ENCODE peak calls at places on chromosome 20, in eight cellular contexts. B is CD4-positive, CD25-positive, alpha-beta regulatory T cell; L is H9; S is GM12865; V is NCI-H1694; T is D341Med; E is HFFc6; A is SK-MEL-5. O is an unnamed sample.

GRCh38 chr20:56760610-56761009 is 131.5 kb downstream of the TFAP2C start:
- DNase-seq in T (no peak), L (no peak), V (no peak), A (no peak), S (no peak), E (no peak), B (no peak), O (no peak)

GRCh38 chr20:46056970-46057855 is 28.2 kb downstream of the SLC12A5 start:
- DNase-seq in S (no peak), L (peak), V (no peak), A (no peak), B (no peak), T (no peak), E (peak), O (no peak)

GRCh38 chr20:37925265-37926165 is 22.6 kb downstream of the VSTM2L start:
- DNase-seq in A (no peak), T (no peak), V (no peak), E (no peak), S (no peak), B (no peak), L (peak), O (no peak)

GRCh38 chr20:17671565-17671964 is 10.5 kb downstream of the RRBP1 start:
- DNase-seq in V (no peak), E (no peak), T (no peak), L (no peak), A (no peak), B (no peak), S (no peak), O (no peak)

GRCh38 chr20:25867776-25868649 is 171.4 kb upstream of the ZNF337 start:
- DNase-seq in B (peak), T (no peak), E (peak), A (peak), S (peak), V (peak), L (peak), O (peak)

GRCh38 chr20:6838181-6838826 is 70.8 kb downstream of the BMP2 start:
- DNase-seq in S (peak), V (no peak), B (no peak), L (no peak), T (no peak), A (no peak), E (no peak), O (no peak)

GRCh38 chr20:22744341-22745193 is 160.2 kb upstream of the FOXA2 start:
- DNase-seq in L (no peak), S (no peak), A (no peak), V (no peak), T (no peak), B (no peak), E (no peak), O (no peak)

GRCh38 chr20:43508106-43508505 is 609 bp downstream of the L3MBTL1 start:
- DNase-seq in T (no peak), E (no peak), S (no peak), B (no peak), V (no peak), L (peak), A (no peak), O (no peak)

GRCh38 chr20:49185071-49185757 is 2.9 kb downstream of the STAU1 start:
- DNase-seq in E (no peak), A (no peak), V (no peak), B (no peak), S (no peak), T (no peak), L (no peak), O (no peak)

GRCh38 chr20:62846528-62846890 is 15.1 kb downstream of the TCFL5 start:
- DNase-seq in T (no peak), A (no peak), S (no peak), L (no peak), V (no peak), B (no peak), E (no peak), O (peak)

GRCh38 chr20:2470051-2470431 is 548 bp downstream of the SNRPB start:
- DNase-seq in E (peak), S (peak), B (peak), A (peak), L (no peak), T (peak), V (peak), O (peak)

GRCh38 chr20:4775322-4776078 is 53.8 kb downstream of the PRND start:
- DNase-seq in B (no peak), S (no peak), A (no peak), T (no peak), E (no peak), L (no peak), V (no peak), O (no peak)

GRCh38 chr20:48069626-48070025 is 284.3 kb upstream of the SULF2 start:
- DNase-seq in A (no peak), E (no peak), B (no peak), V (peak), T (no peak), L (no peak), S (no peak), O (peak)

GRCh38 chr20:1830240-1830639 is 65.0 kb upstream of the SIRPA start:
- DNase-seq in E (peak), V (no peak), L (no peak), S (no peak), T (no peak), A (no peak), B (no peak), O (no peak)

GRCh38 chr20:60581606-60582005 is 623.4 kb downstream of the CDH26 start:
- DNase-seq in T (no peak), L (no peak), B (no peak), A (no peak), E (no peak), V (no peak), S (no peak), O (no peak)

GRCh38 chr20:17854307-17854903 is 114.2 kb downstream of the SNX5 start:
- DNase-seq in L (peak), B (no peak), V (no peak), E (no peak), S (peak), T (no peak), A (peak), O (peak)

GRCh38 chr20:50464026-50464724 is 46.0 kb upstream of the PTPN1 start:
- DNase-seq in B (peak), A (peak), V (peak), T (peak), L (peak), S (peak), E (peak), O (peak)

GRCh38 chr20:23551383-23551782 is 16.9 kb downstream of the CST9L start:
- DNase-seq in B (no peak), E (no peak), L (no peak), A (no peak), S (no peak), T (no peak), V (no peak), O (no peak)

GRCh38 chr20:23880426-23880825 is 878 bp upstream of the CST5 start:
- DNase-seq in S (no peak), T (peak), E (no peak), L (no peak), V (no peak), B (no peak), A (no peak), O (no peak)

GRCh38 chr20:496126-496696 is 33.9 kb upstream of the TBC1D20 start:
- DNase-seq in S (no peak), B (no peak), A (no peak), V (no peak), L (no peak), E (no peak), T (no peak), O (no peak)

GRCh38 chr20:17621229-17621968 is 51.5 kb downstream of the DSTN start:
- DNase-seq in S (no peak), L (peak), B (no peak), A (no peak), T (no peak), V (no peak), E (no peak), O (no peak)

GRCh38 chr20:53926428-53927028 is 143.9 kb downstream of the BCAS1 start:
- DNase-seq in E (peak), V (no peak), L (no peak), S (peak), T (no peak), B (no peak), A (peak), O (no peak)

GRCh38 chr20:4787069-4787468 is 65.4 kb downstream of the PRND start:
- DNase-seq in E (peak), V (no peak), S (no peak), B (no peak), A (no peak), T (no peak), L (no peak), O (no peak)

GRCh38 chr20:38272398-38272797 is 11.9 kb upstream of the KIAA1755 start:
- DNase-seq in T (no peak), S (no peak), A (no peak), V (no peak), E (peak), L (no peak), B (no peak), O (no peak)